ENCODE peak calls at places on chromosomes 4 and X, in five cellular contexts. G is AG04450, I is neuronal stem cell, O is foreskin fibroblast, K is fibroblast of lung. W is an unnamed sample.

GRCh38 chr4:145375416-145375815 is 106.2 kb upstream of the SMAD1 start:
- DNase-seq in G (no peak), I (no peak), O (no peak), K (no peak), W (no peak)

GRCh38 chr4:112633477-112634235 is 3.1 kb downstream of the ZGRF1 start:
- DNase-seq in G (no peak), I (no peak), O (peak), K (peak), W (peak)

GRCh38 chr4:186272699-186273370 is 6.8 kb downstream of the F11 start:
- DNase-seq in G (no peak), I (no peak), O (no peak), K (peak), W (peak)

GRCh38 chrX:10833299-10834169 is 213.1 kb upstream of the MID1 start:
- DNase-seq in G (no peak), I (peak), O (peak), K (no peak), W (no peak)

GRCh38 chr4:6272863-6273660 is 3.4 kb downstream of the WFS1 start:
- DNase-seq in G (peak), I (no peak), O (peak), K (peak), W (no peak)

GRCh38 chr4:68700152-68700551 is 29.7 kb upstream of the UGT2B15 start:
- DNase-seq in G (no peak), I (no peak), O (no peak), K (no peak), W (no peak)

GRCh38 chr4:117400039-117400835 is 314.9 kb upstream of the TRAM1L1 start:
- DNase-seq in G (peak), I (no peak), O (peak), K (peak), W (no peak)

GRCh38 chr4:26310264-26310663 is 10.6 kb upstream of the RBPJ start:
- DNase-seq in G (no peak), I (no peak), O (no peak), K (no peak), W (no peak)

GRCh38 chr4:41668024-41668423 is 80.5 kb downstream of the PHOX2B start:
- DNase-seq in G (no peak), I (no peak), O (no peak), K (no peak), W (no peak)

GRCh38 chr4:158192439-158193158 is 17.7 kb upstream of the TMEM144 start:
- DNase-seq in G (no peak), I (no peak), O (no peak), K (no peak), W (no peak)

GRCh38 chr4:39446842-39447573 is 11.7 kb downstream of the RPL9 start:
- DNase-seq in G (no peak), I (peak), O (peak), K (peak), W (no peak)

GRCh38 chr4:27289704-27290103 is 429.1 kb downstream of the STIM2 start:
- DNase-seq in G (no peak), I (no peak), O (no peak), K (no peak), W (no peak)

GRCh38 chr4:38664704-38665401 is 854 bp downstream of the KLF3 start:
- DNase-seq in G (no peak), I (peak), O (peak), K (peak), W (no peak)

GRCh38 chr4:14399919-14400706 is 602.2 kb upstream of the CPEB2 start:
- DNase-seq in G (no peak), I (no peak), O (no peak), K (no peak), W (no peak)

GRCh38 chr4:170030121-170030520 is 3.9 kb upstream of the MFAP3L start:
- DNase-seq in G (no peak), I (no peak), O (no peak), K (no peak), W (no peak)

GRCh38 chr4:37246891-37247290 is 2.3 kb downstream of the NWD2 start:
- DNase-seq in G (no peak), I (no peak), O (no peak), K (no peak), W (no peak)

GRCh38 chrX:16785247-16786138 is 773 bp upstream of the TXLNG start:
- DNase-seq in G (no peak), I (no peak), O (no peak), K (no peak), W (peak)

GRCh38 chr4:163548481-163549243 is 54.2 kb downstream of the TMA16 start:
- DNase-seq in G (no peak), I (peak), O (peak), K (peak), W (peak)

GRCh38 chr4:136935305-136935704 is 597.0 kb downstream of the PCDH18 start:
- DNase-seq in G (no peak), I (no peak), O (no peak), K (no peak), W (no peak)

GRCh38 chr4:8276358-8277240 is 7.0 kb downstream of the HTRA3 start:
- DNase-seq in G (no peak), I (no peak), O (peak), K (peak), W (no peak)

GRCh38 chr4:74431113-74431826 is 13.7 kb upstream of the AREG start:
- DNase-seq in G (no peak), I (no peak), O (peak), K (peak), W (no peak)

GRCh38 chr4:95537181-95537580 is 11.6 kb downstream of the UNC5C start:
- DNase-seq in G (no peak), I (no peak), O (no peak), K (no peak), W (no peak)

GRCh38 chrX:45767021-45767491 is 566.4 kb upstream of the DIPK2B start:
- DNase-seq in G (no peak), I (no peak), O (peak), K (peak), W (no peak)
- H3K4me3 ChIP-seq in G (peak), I (no peak), O (peak), K (peak), W (no peak)

DNA sequence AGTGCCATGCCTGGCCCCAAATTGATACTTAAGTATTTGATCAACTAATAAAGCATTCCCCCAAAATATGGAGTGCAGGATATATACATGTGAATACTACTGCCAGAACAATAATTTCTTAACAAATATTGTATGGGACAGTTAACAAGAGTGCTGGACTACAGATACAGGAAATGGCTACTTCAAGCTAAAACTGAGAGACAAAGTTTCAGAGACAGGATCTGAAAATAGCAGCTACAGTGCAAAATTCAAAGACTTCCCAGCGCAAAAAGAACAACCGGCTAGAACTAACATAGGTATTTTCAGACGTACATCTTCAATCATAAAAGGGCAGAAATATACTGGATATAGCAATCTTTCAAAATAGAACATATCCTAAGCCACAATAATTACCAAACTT is 6.3 kb downstream of the ATRX start:
- DNase-seq in G (no peak), I (no peak), O (no peak), K (no peak), W (no peak)
- H3K4me3 ChIP-seq in G (no peak), I (no peak), O (no peak), K (no peak), W (no peak)

GRCh38 chrX:49155243-49155899 is 7.2 kb upstream of the MAGIX start:
- DNase-seq in G (no peak), I (peak), O (peak), K (peak), W (peak)

GRCh38 chrX:49157194-49157593 is 5.4 kb upstream of the MAGIX start:
- DNase-seq in G (no peak), I (no peak), O (no peak), K (no peak), W (no peak)

GRCh38 chrX:49153467-49153866 is 9.1 kb upstream of the MAGIX start:
- DNase-seq in G (no peak), I (no peak), O (no peak), K (no peak), W (no peak)

GRCh38 chrX:49160908-49161307 is 1.6 kb upstream of the MAGIX start:
- DNase-seq in G (no peak), I (no peak), O (no peak), K (no peak), W (no peak)

GRCh38 chrX:49155900-49156837 is 6.4 kb upstream of the MAGIX start:
- DNase-seq in G (no peak), I (peak), O (peak), K (peak), W (peak)
- H3K4me3 ChIP-seq in G (peak), I (peak), O (peak), K (peak), W (peak)

GRCh38 chr4:70714061-70714468 is 7.7 kb upstream of the RUFY3 start:
- DNase-seq in G (no peak), I (no peak), O (peak), K (peak), W (no peak)
- H3K4me3 ChIP-seq in G (no peak), I (no peak), O (no peak), K (no peak), W (no peak)

DNA sequence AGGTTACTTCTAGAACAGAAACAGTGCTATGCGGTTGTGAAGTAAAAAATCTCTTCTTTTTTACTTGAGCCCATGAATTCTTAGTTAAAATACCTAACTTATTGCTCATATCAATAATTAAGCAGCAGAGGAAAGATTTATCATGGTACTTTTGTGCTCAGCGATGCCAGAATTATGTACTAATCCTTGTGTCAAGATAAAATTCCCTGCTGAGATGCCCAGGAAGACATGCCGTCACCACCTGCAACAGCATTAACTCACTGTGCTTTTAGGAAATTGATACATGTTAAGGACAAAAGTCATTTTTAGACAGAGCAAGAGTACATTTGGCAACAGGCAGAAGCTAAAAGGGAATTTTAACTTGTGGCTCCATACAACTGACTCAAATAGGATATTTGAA is 138.9 kb downstream of the NPNT start:
- DNase-seq in G (no peak), I (no peak), O (peak), K (peak), W (no peak)
- H3K4me3 ChIP-seq in G (no peak), I (no peak), O (no peak), K (no peak), W (no peak)

GRCh38 chr4:109989618-109990017 is 76.9 kb downstream of the EGF start:
- DNase-seq in G (no peak), I (no peak), O (no peak), K (no peak), W (no peak)
- H3K4me3 ChIP-seq in G (no peak), I (no peak), O (no peak), K (no peak), W (no peak)

DNA sequence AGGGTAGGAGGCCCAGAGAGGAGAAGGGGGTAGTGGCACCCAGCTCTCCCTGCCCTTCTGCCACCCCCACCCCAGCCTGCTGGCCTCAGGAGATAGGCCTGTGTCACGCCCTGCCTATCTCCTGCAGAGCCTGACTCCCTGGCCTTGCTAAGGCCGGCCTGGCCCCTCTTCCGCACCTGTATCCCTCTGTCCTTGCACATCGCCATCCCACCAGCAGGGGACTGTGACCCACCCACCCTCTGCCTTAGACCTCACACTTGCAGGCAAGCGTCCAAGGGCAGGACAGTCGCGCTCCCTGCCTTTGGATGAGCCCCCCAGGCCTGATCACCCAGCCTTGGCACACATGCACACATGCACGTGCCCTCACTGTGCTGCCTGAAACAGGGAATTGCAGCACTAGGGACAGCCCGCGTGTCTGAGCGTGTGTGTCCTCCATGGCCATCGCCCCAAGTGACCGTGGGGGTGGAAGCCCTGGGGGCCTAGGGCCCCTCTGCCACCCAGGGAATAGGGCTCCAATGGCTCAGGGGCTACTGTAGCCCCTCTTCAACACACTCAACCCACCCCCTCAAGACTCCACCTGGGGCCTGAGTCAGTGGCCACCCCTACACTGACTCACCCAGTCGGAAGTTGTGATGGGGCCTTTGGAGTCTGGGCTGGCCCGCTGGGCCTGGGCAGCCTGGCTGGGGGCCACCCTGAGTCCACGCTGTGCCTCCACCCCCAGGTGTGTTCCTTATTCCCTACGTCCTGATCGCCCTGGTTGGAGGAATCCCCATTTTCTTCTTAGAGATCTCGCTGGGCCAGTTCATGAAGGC is 2.1 kb downstream of the SLC6A8 start:
- DNase-seq in G (no peak), I (no peak), O (no peak), K (no peak), W (no peak)
- H3K4me3 ChIP-seq in G (peak), I (peak), O (peak), K (peak), W (no peak)

DNA sequence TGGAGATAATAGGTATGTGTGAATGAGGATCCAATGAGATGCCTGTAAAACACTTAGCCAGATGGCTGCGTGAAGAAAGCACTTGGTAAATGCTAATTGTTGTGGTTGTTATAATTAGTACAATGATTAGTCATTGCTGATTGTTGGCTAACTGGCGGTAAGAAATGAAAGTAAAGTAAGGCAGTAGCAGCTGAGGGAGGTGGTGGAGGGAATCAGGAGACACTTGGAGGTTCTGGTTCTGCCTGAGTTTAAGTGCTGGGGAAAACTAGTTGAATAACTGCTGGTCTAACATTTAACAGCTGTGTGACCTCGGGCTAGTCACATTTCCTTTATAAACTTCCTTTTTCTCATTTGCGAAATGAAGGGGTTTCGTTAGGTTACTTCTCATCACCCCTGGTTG is 30.9 kb downstream of the CD38 start:
- DNase-seq in G (no peak), I (no peak), O (no peak), K (no peak), W (no peak)
- H3K4me3 ChIP-seq in G (no peak), I (no peak), O (no peak), K (no peak), W (no peak)